ENCODE peak calls at places on chromosomes 1 and 21, in eight cellular contexts. P is hepatic stellate cell, F is GM23248, C is brain microvascular endothelial cell, L is fibroblast of mammary gland, W is tibial artery, X is amniotic stem cell, Z is NCI-H1436. I is an unnamed sample.
A peak's percentile ranks its signal among the peaks of the same experiment; 100 is the strongest.

GRCh38 chr1:209435654-209436566 is 147.6 kb upstream of the CAMK1G start:
- DNase-seq in P (peak; percentile 79), F (peak; percentile 75), C (peak; percentile 87), L (peak; percentile 82), W (no peak), X (peak; percentile 39), Z (peak; percentile 65), I (peak; percentile 84)

GRCh38 chr1:229048221-229048620 is 222.7 kb upstream of the RAB4A start:
- DNase-seq in P (no peak), F (no peak), C (no peak), L (no peak), W (no peak), X (no peak), Z (no peak), I (no peak)

GRCh38 chr1:222310830-222311229 is 237.1 kb downstream of the HHIPL2 start:
- DNase-seq in P (peak; percentile 46), F (peak; percentile 3), C (no peak), L (no peak), W (no peak), X (no peak), Z (no peak), I (no peak)

GRCh38 chr1:65812065-65812464 is 19.4 kb downstream of the PDE4B start:
- DNase-seq in P (peak; percentile 40), F (peak; percentile 94), C (peak; percentile 86), L (peak; percentile 96), W (no peak), X (peak; percentile 59), Z (no peak), I (peak; percentile 83)

GRCh38 chr1:160534823-160535605 is 12.0 kb upstream of the SLAMF6 start:
- DNase-seq in P (no peak), F (no peak), C (no peak), L (no peak), W (no peak), X (no peak), Z (no peak), I (no peak)

GRCh38 chr1:91819038-91819788 is 66.7 kb downstream of the TGFBR3 start:
- DNase-seq in P (no peak), F (no peak), C (no peak), L (no peak), W (no peak), X (no peak), Z (no peak), I (no peak)

GRCh38 chr21:43267391-43268085 is 98.7 kb downstream of the CRYAA start:
- DNase-seq in P (no peak), F (no peak), C (no peak), L (no peak), W (no peak), X (no peak), Z (no peak), I (no peak)

GRCh38 chr1:171805395-171806115 is 24.1 kb downstream of the METTL13 start:
- DNase-seq in P (no peak), F (peak; percentile 72), C (no peak), L (no peak), W (no peak), X (no peak), Z (no peak), I (no peak)

GRCh38 chr1:200240655-200241054 is 169.2 kb downstream of the ZNF281 start:
- DNase-seq in P (no peak), F (no peak), C (no peak), L (no peak), W (no peak), X (no peak), Z (no peak), I (no peak)

GRCh38 chr1:193944454-193944853 is 758.0 kb upstream of the B3GALT2 start:
- DNase-seq in P (no peak), F (no peak), C (no peak), L (no peak), W (no peak), X (no peak), Z (no peak), I (no peak)

GRCh38 chr1:21781971-21782867 is 730 bp downstream of the USP48 start:
- DNase-seq in P (peak; percentile 31), F (peak; percentile 73), C (peak; percentile 43), L (peak; percentile 61), W (no peak), X (peak; percentile 32), Z (peak; percentile 33), I (peak; percentile 76)

GRCh38 chr1:222918746-222919477 is 104.1 kb downstream of the DISP1 start:
- DNase-seq in P (no peak), F (peak; percentile 54), C (no peak), L (no peak), W (no peak), X (peak; percentile 49), Z (no peak), I (peak; percentile 74)

GRCh38 chr1:39969531-39970270 is 14.8 kb downstream of the MFSD2A start:
- DNase-seq in P (no peak), F (no peak), C (no peak), L (no peak), W (no peak), X (no peak), Z (no peak), I (no peak)

GRCh38 chr1:222711319-222712252 is 705 bp downstream of the AIDA start:
- DNase-seq in P (peak; percentile 72), F (peak; percentile 88), C (peak; percentile 59), L (peak; percentile 77), W (peak; percentile 76), X (peak; percentile 56), Z (peak; percentile 47), I (peak; percentile 86)

GRCh38 chr1:152964536-152964935 is 5.9 kb upstream of the SPRR4 start:
- DNase-seq in P (no peak), F (no peak), C (no peak), L (no peak), W (no peak), X (no peak), Z (no peak), I (no peak)

GRCh38 chr1:77983997-77984355 is 5.1 kb upstream of the FUBP1 start:
- DNase-seq in P (no peak), F (no peak), C (no peak), L (no peak), W (no peak), X (no peak), Z (no peak), I (no peak)

GRCh38 chr1:109241841-109242301 is 7.5 kb upstream of the CELSR2 start:
- DNase-seq in P (no peak), F (peak; percentile 20), C (no peak), L (no peak), W (no peak), X (no peak), Z (no peak), I (no peak)

GRCh38 chr1:36843027-36843426 is 191.3 kb downstream of the GRIK3 start:
- DNase-seq in P (no peak), F (no peak), C (no peak), L (no peak), W (no peak), X (no peak), Z (no peak), I (no peak)

GRCh38 chr1:28144203-28145135 is 32.0 kb downstream of the PTAFR start:
- DNase-seq in P (no peak), F (peak; percentile 74), C (peak; percentile 46), L (peak; percentile 73), W (no peak), X (no peak), Z (no peak), I (peak; percentile 21)

GRCh38 chr1:35894183-35894582 is 11.2 kb downstream of the AGO1 start:
- DNase-seq in P (no peak), F (no peak), C (peak; percentile 38), L (peak; percentile 19), W (no peak), X (no peak), Z (no peak), I (no peak)

GRCh38 chr1:71081697-71082080 is 854 bp upstream of the ZRANB2 start:
- DNase-seq in P (no peak), F (no peak), C (no peak), L (no peak), W (peak; percentile 68), X (no peak), Z (no peak), I (no peak)

GRCh38 chr21:46604975-46605758 is at the start of gene S100B:
- DNase-seq in P (no peak), F (no peak), C (no peak), L (no peak), W (no peak), X (no peak), Z (peak; percentile 2), I (no peak)

GRCh38 chr1:236027096-236027495 is 37.8 kb downstream of the NID1 start:
- DNase-seq in P (no peak), F (no peak), C (no peak), L (no peak), W (no peak), X (no peak), Z (no peak), I (no peak)

GRCh38 chr1:153483776-153484175 is 23.3 kb upstream of the S100A7 start:
- DNase-seq in P (no peak), F (no peak), C (no peak), L (no peak), W (no peak), X (no peak), Z (peak; percentile 53), I (no peak)

GRCh38 chr1:89942825-89943658 is 51.9 kb upstream of the ZNF326 start:
- DNase-seq in P (no peak), F (peak; percentile 78), C (peak; percentile 40), L (peak; percentile 15), W (no peak), X (no peak), Z (no peak), I (peak; percentile 39)

GRCh38 chr21:39189857-39190604 is 6.8 kb upstream of the PSMG1 start:
- DNase-seq in P (peak; percentile 22), F (peak; percentile 64), C (peak; percentile 17), L (peak; percentile 56), W (no peak), X (peak; percentile 26), Z (no peak), I (peak; percentile 64)

GRCh38 chr1:38018864-38019343 is 6.4 kb downstream of the UTP11 start:
- DNase-seq in P (no peak), F (peak; percentile 64), C (no peak), L (peak; percentile 67), W (no peak), X (no peak), Z (no peak), I (peak; percentile 67)

GRCh38 chr1:147919881-147920280 is 8.3 kb upstream of the GPR89B start:
- DNase-seq in P (no peak), F (peak; percentile 18), C (no peak), L (peak; percentile 28), W (no peak), X (no peak), Z (no peak), I (no peak)

GRCh38 chr1:12316331-12316730 is 86.5 kb downstream of the VPS13D start:
- DNase-seq in P (no peak), F (peak; percentile 69), C (no peak), L (no peak), W (no peak), X (no peak), Z (no peak), I (peak; percentile 66)